ENCODE peak calls at places on chromosome 6, in eight cellular contexts. One of them, this sample, is unnamed.

GRCh38 chr6:140660295-140660694 is 1285.8 kb upstream of the CITED2 start:
- DNase-seq in adrenal gland: no peak
- DNase-seq in mesendoderm: no peak
- DNase-seq in SJSA1: no peak
- DNase-seq in PC-9: no peak
- DNase-seq in ovary: no peak
- DNase-seq in suprapubic skin: no peak
- DNase-seq in uterus: no peak
- DNase-seq in this sample: no peak

GRCh38 chr6:119686644-119687043 is 337.1 kb upstream of the MAN1A1 start:
- DNase-seq in adrenal gland: no peak
- DNase-seq in PC-9: no peak
- DNase-seq in uterus: no peak
- DNase-seq in SJSA1: no peak
- DNase-seq in suprapubic skin: no peak
- DNase-seq in ovary: no peak
- DNase-seq in mesendoderm: no peak
- DNase-seq in this sample: no peak

GRCh38 chr6:127539292-127539691 is 20.2 kb upstream of the MTCL3 start:
- DNase-seq in mesendoderm: no peak
- DNase-seq in adrenal gland: no peak
- DNase-seq in PC-9: peak; percentile 40
- DNase-seq in SJSA1: no peak
- DNase-seq in uterus: no peak
- DNase-seq in ovary: no peak
- DNase-seq in suprapubic skin: no peak
- DNase-seq in this sample: no peak

GRCh38 chr6:83199865-83200230 is 6.7 kb downstream of the RWDD2A start:
- DNase-seq in ovary: no peak
- DNase-seq in suprapubic skin: no peak
- DNase-seq in SJSA1: no peak
- DNase-seq in mesendoderm: no peak
- DNase-seq in adrenal gland: peak; percentile 58
- DNase-seq in uterus: no peak
- DNase-seq in PC-9: peak; percentile 58
- DNase-seq in this sample: peak; percentile 34

GRCh38 chr6:90530882-90531281 is 56.0 kb downstream of the MAP3K7 start:
- DNase-seq in ovary: no peak
- DNase-seq in PC-9: no peak
- DNase-seq in uterus: no peak
- DNase-seq in mesendoderm: no peak
- DNase-seq in SJSA1: no peak
- DNase-seq in adrenal gland: no peak
- DNase-seq in suprapubic skin: no peak
- DNase-seq in this sample: no peak

GRCh38 chr6:4153514-4153985 is 18.2 kb upstream of the ECI2 start:
- DNase-seq in SJSA1: no peak
- DNase-seq in uterus: no peak
- DNase-seq in PC-9: no peak
- DNase-seq in ovary: no peak
- DNase-seq in adrenal gland: no peak
- DNase-seq in mesendoderm: no peak
- DNase-seq in suprapubic skin: no peak
- DNase-seq in this sample: no peak

GRCh38 chr6:110398778-110399177 is 16.6 kb downstream of the DDO start:
- DNase-seq in uterus: no peak
- DNase-seq in ovary: no peak
- DNase-seq in PC-9: peak; percentile 6
- DNase-seq in suprapubic skin: no peak
- DNase-seq in SJSA1: no peak
- DNase-seq in adrenal gland: no peak
- DNase-seq in mesendoderm: no peak
- DNase-seq in this sample: no peak

GRCh38 chr6:111852704-111853103 is 20.5 kb downstream of the FYN start:
- DNase-seq in SJSA1: no peak
- DNase-seq in suprapubic skin: no peak
- DNase-seq in ovary: no peak
- DNase-seq in adrenal gland: no peak
- DNase-seq in mesendoderm: no peak
- DNase-seq in uterus: no peak
- DNase-seq in PC-9: no peak
- DNase-seq in this sample: no peak

GRCh38 chr6:20709451-20709850 is 175.2 kb downstream of the CDKAL1 start:
- DNase-seq in PC-9: no peak
- DNase-seq in mesendoderm: no peak
- DNase-seq in SJSA1: no peak
- DNase-seq in suprapubic skin: no peak
- DNase-seq in adrenal gland: no peak
- DNase-seq in ovary: no peak
- DNase-seq in uterus: no peak
- DNase-seq in this sample: no peak

GRCh38 chr6:11605507-11605905 is 68.0 kb downstream of the TMEM170B start:
- DNase-seq in adrenal gland: no peak
- DNase-seq in uterus: no peak
- DNase-seq in mesendoderm: no peak
- DNase-seq in suprapubic skin: no peak
- DNase-seq in ovary: no peak
- DNase-seq in PC-9: no peak
- DNase-seq in SJSA1: no peak
- DNase-seq in this sample: no peak

GRCh38 chr6:167574431-167575097 is 249.7 kb downstream of the TTLL2 start:
- DNase-seq in PC-9: no peak
- DNase-seq in adrenal gland: peak; percentile 17
- DNase-seq in ovary: peak; percentile 78
- DNase-seq in SJSA1: no peak
- DNase-seq in mesendoderm: no peak
- DNase-seq in uterus: peak; percentile 66
- DNase-seq in suprapubic skin: no peak
- DNase-seq in this sample: no peak

GRCh38 chr6:155765275-155766194 is 309.9 kb upstream of the NOX3 start:
- DNase-seq in adrenal gland: no peak
- DNase-seq in SJSA1: no peak
- DNase-seq in mesendoderm: no peak
- DNase-seq in suprapubic skin: no peak
- DNase-seq in ovary: no peak
- DNase-seq in PC-9: no peak
- DNase-seq in uterus: no peak
- DNase-seq in this sample: no peak

GRCh38 chr6:41462033-41462432 is 84.1 kb upstream of the FOXP4 start:
- DNase-seq in SJSA1: no peak
- DNase-seq in adrenal gland: no peak
- DNase-seq in uterus: no peak
- DNase-seq in mesendoderm: no peak
- DNase-seq in PC-9: no peak
- DNase-seq in suprapubic skin: no peak
- DNase-seq in ovary: peak; percentile 15
- DNase-seq in this sample: no peak

GRCh38 chr6:34912715-34913464 is 23.8 kb downstream of the ANKS1A start:
- DNase-seq in PC-9: peak; percentile 66
- DNase-seq in adrenal gland: no peak
- DNase-seq in suprapubic skin: no peak
- DNase-seq in mesendoderm: no peak
- DNase-seq in ovary: no peak
- DNase-seq in SJSA1: peak; percentile 50
- DNase-seq in uterus: no peak
- DNase-seq in this sample: no peak

GRCh38 chr6:125832396-125832795 is 41.6 kb downstream of the NCOA7 start:
- DNase-seq in adrenal gland: no peak
- DNase-seq in suprapubic skin: no peak
- DNase-seq in PC-9: no peak
- DNase-seq in SJSA1: no peak
- DNase-seq in ovary: no peak
- DNase-seq in uterus: no peak
- DNase-seq in mesendoderm: no peak
- DNase-seq in this sample: no peak
- H3K27ac ChIP-seq in adrenal gland: peak overlapping the region; percentile 90
- H3K27ac ChIP-seq in suprapubic skin: peak overlapping the region; percentile 6
- H3K27ac ChIP-seq in PC-9: no peak overlapping the region
- H3K27ac ChIP-seq in SJSA1: no peak overlapping the region
- H3K27ac ChIP-seq in ovary: peak overlapping the region; percentile 26
- H3K27ac ChIP-seq in uterus: peak overlapping the region; percentile 22
- H3K27ac ChIP-seq in mesendoderm: no peak overlapping the region
- H3K27ac ChIP-seq in this sample: no peak overlapping the region

DNA sequence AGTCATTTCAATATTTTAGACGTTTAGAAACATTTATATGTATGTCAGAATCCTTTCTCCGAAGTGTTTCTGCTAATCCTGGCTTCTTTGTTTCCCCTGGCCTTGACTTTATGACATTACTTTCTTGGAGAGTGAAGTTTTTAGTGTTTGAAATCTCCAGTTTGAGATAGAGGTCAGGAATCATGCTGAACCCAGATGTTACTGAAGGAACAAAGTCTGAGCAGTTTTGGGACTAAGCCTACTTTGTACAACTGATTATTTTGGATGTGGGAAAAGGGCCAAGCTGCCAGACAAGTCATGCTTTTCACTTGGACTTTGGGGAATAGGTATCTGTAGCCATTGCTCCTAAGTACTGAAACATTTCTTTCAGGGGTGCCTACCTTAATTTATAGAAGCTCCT is 2.3 kb downstream of the RNF144B start:
- DNase-seq in SJSA1: no peak
- DNase-seq in uterus: no peak
- DNase-seq in mesendoderm: no peak
- DNase-seq in ovary: no peak
- DNase-seq in suprapubic skin: no peak
- DNase-seq in PC-9: no peak
- DNase-seq in adrenal gland: no peak
- DNase-seq in this sample: peak; percentile 21
- H3K4me1 ChIP-seq in SJSA1: peaks cover 46% of the 10 kb centered on the region
- H3K4me1 ChIP-seq in uterus: no peaks in the 10 kb centered on the region
- H3K4me1 ChIP-seq in mesendoderm: no peaks in the 10 kb centered on the region
- H3K4me1 ChIP-seq in ovary: no peaks in the 10 kb centered on the region
- H3K4me1 ChIP-seq in suprapubic skin: peaks cover 56% of the 10 kb centered on the region
- H3K4me1 ChIP-seq in PC-9: peaks cover 36% of the 10 kb centered on the region
- H3K4me1 ChIP-seq in adrenal gland: peaks cover 20% of the 10 kb centered on the region
- H3K4me1 ChIP-seq in this sample: peaks cover 55% of the 10 kb centered on the region

DNA sequence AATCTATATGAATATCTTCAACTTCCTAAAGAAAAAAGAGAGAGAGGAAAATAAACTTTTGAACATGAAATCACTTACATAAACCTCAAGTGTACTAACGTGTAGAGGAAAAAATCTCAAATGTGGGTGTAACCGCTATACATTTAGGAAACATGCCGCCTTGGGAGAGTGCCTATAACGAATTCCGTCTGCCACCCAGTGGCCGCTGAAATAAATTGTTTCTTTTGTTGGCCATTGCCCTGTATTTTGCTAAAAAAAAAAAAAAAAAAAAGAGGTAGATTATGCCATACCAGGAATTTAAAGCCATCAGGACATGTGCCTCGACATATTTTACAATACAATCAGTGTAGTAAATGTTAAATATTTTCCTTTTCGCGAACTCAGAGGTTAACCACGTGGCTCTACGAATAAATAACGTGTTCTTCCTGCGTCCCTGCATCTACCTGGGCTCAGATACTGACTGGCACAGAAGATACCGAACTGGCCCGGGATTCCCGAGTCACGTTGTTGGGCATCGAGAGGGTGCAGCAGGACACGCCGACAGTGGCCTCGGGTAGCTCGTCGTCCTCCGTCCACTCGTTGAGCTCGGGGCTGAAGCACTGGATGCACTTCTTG is 14.3 kb downstream of the KLHL31 start:
- DNase-seq in ovary: peak; percentile 55
- DNase-seq in SJSA1: peak; percentile 65
- DNase-seq in PC-9: peak; percentile 80
- DNase-seq in suprapubic skin: no peak
- DNase-seq in mesendoderm: peak; percentile 81
- DNase-seq in uterus: peak; percentile 48
- DNase-seq in adrenal gland: peak; percentile 59
- DNase-seq in this sample: peak; percentile 83
- H3K27ac ChIP-seq in ovary: no peak overlapping the region
- H3K27ac ChIP-seq in SJSA1: no peak overlapping the region
- H3K27ac ChIP-seq in PC-9: peak overlapping the region; percentile 90
- H3K27ac ChIP-seq in suprapubic skin: peak overlapping the region; percentile 83
- H3K27ac ChIP-seq in mesendoderm: no peak overlapping the region
- H3K27ac ChIP-seq in uterus: no peak overlapping the region
- H3K27ac ChIP-seq in adrenal gland: peak overlapping the region; percentile 84
- H3K27ac ChIP-seq in this sample: peak overlapping the region; percentile 78

GRCh38 chr6:105807905-105808304 is 278.2 kb upstream of the PRDM1 start:
- DNase-seq in adrenal gland: no peak
- DNase-seq in mesendoderm: no peak
- DNase-seq in suprapubic skin: no peak
- DNase-seq in SJSA1: no peak
- DNase-seq in uterus: no peak
- DNase-seq in ovary: no peak
- DNase-seq in PC-9: no peak
- DNase-seq in this sample: no peak
- H3K4me1 ChIP-seq in adrenal gland: peaks cover 14% of the 10 kb centered on the region
- H3K4me1 ChIP-seq in mesendoderm: peaks cover 9% of the 10 kb centered on the region
- H3K4me1 ChIP-seq in suprapubic skin: peaks cover 27% of the 10 kb centered on the region
- H3K4me1 ChIP-seq in SJSA1: peaks cover 19% of the 10 kb centered on the region
- H3K4me1 ChIP-seq in uterus: no peaks in the 10 kb centered on the region
- H3K4me1 ChIP-seq in ovary: peaks cover 2% of the 10 kb centered on the region
- H3K4me1 ChIP-seq in PC-9: peaks cover 60% of the 10 kb centered on the region
- H3K4me1 ChIP-seq in this sample: no peaks in the 10 kb centered on the region

GRCh38 chr6:29627762-29628418 is 5.1 kb downstream of the GABBR1 start:
- DNase-seq in mesendoderm: peak; percentile 96
- DNase-seq in SJSA1: peak; percentile 83
- DNase-seq in suprapubic skin: peak; percentile 86
- DNase-seq in ovary: peak; percentile 83
- DNase-seq in adrenal gland: peak; percentile 49
- DNase-seq in PC-9: no peak
- DNase-seq in uterus: peak; percentile 85
- DNase-seq in this sample: peak; percentile 54
- H3K27ac ChIP-seq in mesendoderm: peak overlapping the region; percentile 88
- H3K27ac ChIP-seq in SJSA1: peak overlapping the region; percentile 36
- H3K27ac ChIP-seq in suprapubic skin: peak overlapping the region; percentile 7
- H3K27ac ChIP-seq in ovary: peak overlapping the region; percentile 78
- H3K27ac ChIP-seq in adrenal gland: peak overlapping the region; percentile 74
- H3K27ac ChIP-seq in PC-9: no peak overlapping the region
- H3K27ac ChIP-seq in uterus: peak overlapping the region; percentile 90
- H3K27ac ChIP-seq in this sample: peak overlapping the region; percentile 29

GRCh38 chr6:149964243-149965190 is 774 bp downstream of the ULBP1 start:
- DNase-seq in suprapubic skin: no peak
- DNase-seq in ovary: no peak
- DNase-seq in uterus: no peak
- DNase-seq in PC-9: no peak
- DNase-seq in adrenal gland: no peak
- DNase-seq in SJSA1: no peak
- DNase-seq in mesendoderm: peak; percentile 48
- DNase-seq in this sample: no peak
- H3K4me1 ChIP-seq in suprapubic skin: peaks cover 24% of the 10 kb centered on the region
- H3K4me1 ChIP-seq in ovary: peaks cover 11% of the 10 kb centered on the region
- H3K4me1 ChIP-seq in uterus: no peaks in the 10 kb centered on the region
- H3K4me1 ChIP-seq in PC-9: peaks cover 11% of the 10 kb centered on the region
- H3K4me1 ChIP-seq in adrenal gland: peaks cover 15% of the 10 kb centered on the region
- H3K4me1 ChIP-seq in SJSA1: peaks cover 22% of the 10 kb centered on the region
- H3K4me1 ChIP-seq in mesendoderm: no peaks in the 10 kb centered on the region
- H3K4me1 ChIP-seq in this sample: peaks cover 25% of the 10 kb centered on the region

This sample was measured in body of pancreas.